ENCODE peak calls at places on chromosomes 3 and 15, in ten cellular contexts. One of them, this sample, is unnamed.

GRCh38 chr3:126964950-126965349 is 18.0 kb upstream of the PLXNA1 start:
- DNase-seq in RWPE1: no peak
- DNase-seq in hippocampal formation: no peak
- DNase-seq in nucleus accumbens: no peak
- DNase-seq in posterior vena cava: peak
- DNase-seq in T1000: no peak
- DNase-seq in brain microvascular endothelial cell: no peak
- DNase-seq in D341Med: no peak
- DNase-seq in stimulated activated CD8-positive, alpha-beta memory T cell treated with anti-CD3 and anti-CD28 coated beads, Interleukin-2, amount 100 ng/mL, for 48 hours: no peak
- DNase-seq in NCI-H510A: no peak
- DNase-seq in this sample: no peak

GRCh38 chr3:28376424-28376823 is 27.8 kb upstream of the AZI2 start:
- DNase-seq in NCI-H510A: no peak
- DNase-seq in posterior vena cava: no peak
- DNase-seq in RWPE1: peak
- DNase-seq in nucleus accumbens: no peak
- DNase-seq in D341Med: no peak
- DNase-seq in stimulated activated CD8-positive, alpha-beta memory T cell treated with anti-CD3 and anti-CD28 coated beads, Interleukin-2, amount 100 ng/mL, for 48 hours: no peak
- DNase-seq in brain microvascular endothelial cell: peak
- DNase-seq in hippocampal formation: no peak
- DNase-seq in T1000: no peak
- DNase-seq in this sample: no peak

GRCh38 chr15:44468713-44469385 is 41.4 kb downstream of the CTDSPL2 start:
- DNase-seq in hippocampal formation: no peak
- DNase-seq in stimulated activated CD8-positive, alpha-beta memory T cell treated with anti-CD3 and anti-CD28 coated beads, Interleukin-2, amount 100 ng/mL, for 48 hours: no peak
- DNase-seq in RWPE1: peak
- DNase-seq in brain microvascular endothelial cell: peak
- DNase-seq in NCI-H510A: no peak
- DNase-seq in nucleus accumbens: no peak
- DNase-seq in T1000: no peak
- DNase-seq in posterior vena cava: no peak
- DNase-seq in D341Med: no peak
- DNase-seq in this sample: peak

GRCh38 chr3:49462222-49462621 is 7.8 kb upstream of the DAG1 start:
- DNase-seq in D341Med: no peak
- DNase-seq in brain microvascular endothelial cell: peak
- DNase-seq in nucleus accumbens: no peak
- DNase-seq in posterior vena cava: no peak
- DNase-seq in stimulated activated CD8-positive, alpha-beta memory T cell treated with anti-CD3 and anti-CD28 coated beads, Interleukin-2, amount 100 ng/mL, for 48 hours: no peak
- DNase-seq in T1000: peak
- DNase-seq in NCI-H510A: no peak
- DNase-seq in RWPE1: no peak
- DNase-seq in hippocampal formation: no peak
- DNase-seq in this sample: no peak

GRCh38 chr3:76107935-76108570 is 322.7 kb upstream of the ZNF717 start:
- DNase-seq in RWPE1: peak
- DNase-seq in T1000: no peak
- DNase-seq in brain microvascular endothelial cell: peak
- DNase-seq in stimulated activated CD8-positive, alpha-beta memory T cell treated with anti-CD3 and anti-CD28 coated beads, Interleukin-2, amount 100 ng/mL, for 48 hours: no peak
- DNase-seq in hippocampal formation: peak
- DNase-seq in D341Med: peak
- DNase-seq in posterior vena cava: no peak
- DNase-seq in nucleus accumbens: peak
- DNase-seq in NCI-H510A: no peak
- DNase-seq in this sample: peak

GRCh38 chr3:62529230-62529629 is 155.9 kb upstream of the FEZF2 start:
- DNase-seq in stimulated activated CD8-positive, alpha-beta memory T cell treated with anti-CD3 and anti-CD28 coated beads, Interleukin-2, amount 100 ng/mL, for 48 hours: no peak
- DNase-seq in hippocampal formation: no peak
- DNase-seq in D341Med: no peak
- DNase-seq in brain microvascular endothelial cell: peak
- DNase-seq in T1000: no peak
- DNase-seq in posterior vena cava: no peak
- DNase-seq in RWPE1: peak
- DNase-seq in nucleus accumbens: peak
- DNase-seq in NCI-H510A: no peak
- DNase-seq in this sample: no peak

GRCh38 chr3:154122912-154123559 is 1.8 kb downstream of the ARHGEF26 start:
- DNase-seq in brain microvascular endothelial cell: peak
- DNase-seq in RWPE1: no peak
- DNase-seq in stimulated activated CD8-positive, alpha-beta memory T cell treated with anti-CD3 and anti-CD28 coated beads, Interleukin-2, amount 100 ng/mL, for 48 hours: no peak
- DNase-seq in D341Med: no peak
- DNase-seq in nucleus accumbens: no peak
- DNase-seq in posterior vena cava: no peak
- DNase-seq in T1000: no peak
- DNase-seq in NCI-H510A: no peak
- DNase-seq in hippocampal formation: no peak
- DNase-seq in this sample: no peak

GRCh38 chr15:33442449-33442848 is 131.7 kb downstream of the RYR3 start:
- DNase-seq in hippocampal formation: no peak
- DNase-seq in RWPE1: no peak
- DNase-seq in NCI-H510A: no peak
- DNase-seq in D341Med: no peak
- DNase-seq in T1000: no peak
- DNase-seq in posterior vena cava: no peak
- DNase-seq in stimulated activated CD8-positive, alpha-beta memory T cell treated with anti-CD3 and anti-CD28 coated beads, Interleukin-2, amount 100 ng/mL, for 48 hours: no peak
- DNase-seq in brain microvascular endothelial cell: no peak
- DNase-seq in nucleus accumbens: no peak
- DNase-seq in this sample: no peak

GRCh38 chr3:45647148-45647619 is 42.0 kb upstream of the SACM1L start:
- DNase-seq in T1000: no peak
- DNase-seq in hippocampal formation: no peak
- DNase-seq in brain microvascular endothelial cell: peak
- DNase-seq in RWPE1: peak
- DNase-seq in D341Med: no peak
- DNase-seq in posterior vena cava: no peak
- DNase-seq in NCI-H510A: no peak
- DNase-seq in nucleus accumbens: no peak
- DNase-seq in stimulated activated CD8-positive, alpha-beta memory T cell treated with anti-CD3 and anti-CD28 coated beads, Interleukin-2, amount 100 ng/mL, for 48 hours: no peak
- DNase-seq in this sample: no peak

GRCh38 chr15:92510163-92510882 is 116.6 kb downstream of the ST8SIA2 start:
- DNase-seq in T1000: no peak
- DNase-seq in brain microvascular endothelial cell: peak
- DNase-seq in stimulated activated CD8-positive, alpha-beta memory T cell treated with anti-CD3 and anti-CD28 coated beads, Interleukin-2, amount 100 ng/mL, for 48 hours: no peak
- DNase-seq in D341Med: no peak
- DNase-seq in hippocampal formation: no peak
- DNase-seq in nucleus accumbens: no peak
- DNase-seq in posterior vena cava: no peak
- DNase-seq in NCI-H510A: no peak
- DNase-seq in RWPE1: peak
- DNase-seq in this sample: peak

GRCh38 chr15:101050647-101051290 is 131.6 kb downstream of the LRRK1 start:
- DNase-seq in D341Med: peak
- DNase-seq in stimulated activated CD8-positive, alpha-beta memory T cell treated with anti-CD3 and anti-CD28 coated beads, Interleukin-2, amount 100 ng/mL, for 48 hours: no peak
- DNase-seq in NCI-H510A: no peak
- DNase-seq in brain microvascular endothelial cell: no peak
- DNase-seq in T1000: no peak
- DNase-seq in hippocampal formation: no peak
- DNase-seq in RWPE1: no peak
- DNase-seq in posterior vena cava: peak
- DNase-seq in nucleus accumbens: no peak
- DNase-seq in this sample: no peak

GRCh38 chr15:95843241-95843851 is 487.2 kb upstream of the NR2F2 start:
- DNase-seq in RWPE1: no peak
- DNase-seq in T1000: no peak
- DNase-seq in posterior vena cava: no peak
- DNase-seq in hippocampal formation: peak
- DNase-seq in NCI-H510A: no peak
- DNase-seq in nucleus accumbens: peak
- DNase-seq in brain microvascular endothelial cell: peak
- DNase-seq in stimulated activated CD8-positive, alpha-beta memory T cell treated with anti-CD3 and anti-CD28 coated beads, Interleukin-2, amount 100 ng/mL, for 48 hours: no peak
- DNase-seq in D341Med: no peak
- DNase-seq in this sample: no peak

GRCh38 chr3:170784406-170784805 is 85.6 kb downstream of the RPL22L1 start:
- DNase-seq in stimulated activated CD8-positive, alpha-beta memory T cell treated with anti-CD3 and anti-CD28 coated beads, Interleukin-2, amount 100 ng/mL, for 48 hours: no peak
- DNase-seq in T1000: no peak
- DNase-seq in hippocampal formation: no peak
- DNase-seq in NCI-H510A: no peak
- DNase-seq in nucleus accumbens: no peak
- DNase-seq in RWPE1: no peak
- DNase-seq in posterior vena cava: no peak
- DNase-seq in brain microvascular endothelial cell: no peak
- DNase-seq in D341Med: no peak
- DNase-seq in this sample: no peak

GRCh38 chr3:126194713-126195305 is 14.4 kb upstream of the ALDH1L1 start:
- DNase-seq in stimulated activated CD8-positive, alpha-beta memory T cell treated with anti-CD3 and anti-CD28 coated beads, Interleukin-2, amount 100 ng/mL, for 48 hours: no peak
- DNase-seq in NCI-H510A: no peak
- DNase-seq in T1000: no peak
- DNase-seq in nucleus accumbens: no peak
- DNase-seq in hippocampal formation: no peak
- DNase-seq in D341Med: no peak
- DNase-seq in brain microvascular endothelial cell: no peak
- DNase-seq in posterior vena cava: no peak
- DNase-seq in RWPE1: no peak
- DNase-seq in this sample: no peak

GRCh38 chr3:64011685-64012084 is 11.6 kb downstream of the PSMD6 start:
- DNase-seq in posterior vena cava: no peak
- DNase-seq in stimulated activated CD8-positive, alpha-beta memory T cell treated with anti-CD3 and anti-CD28 coated beads, Interleukin-2, amount 100 ng/mL, for 48 hours: no peak
- DNase-seq in RWPE1: peak
- DNase-seq in D341Med: no peak
- DNase-seq in nucleus accumbens: no peak
- DNase-seq in T1000: no peak
- DNase-seq in brain microvascular endothelial cell: peak
- DNase-seq in NCI-H510A: no peak
- DNase-seq in hippocampal formation: no peak
- DNase-seq in this sample: no peak

This sample was measured in keratinocyte.